ENCODE peak calls at places on chromosome 10, in nine cellular contexts. T is IMR-90; J is iris pigment epithelial cell; Y is stimulated activated CD4-positive, alpha-beta T cell treated with anti-CD3 and anti-CD28 coated beads, Interleukin-4, amount 100 ng/mL, for 48 hours; F is NCI-H1417; I is brain microvascular endothelial cell; B is NCI-H2081; U is HCEC 1CT; C is Daoy. L is an unnamed sample.

GRCh38 chr10:530717-531116 is 158.8 kb downstream of the DIP2C start:
- DNase-seq in T (no peak), J (no peak), Y (no peak), F (no peak), I (no peak), B (no peak), U (no peak), C (no peak), L (no peak)

GRCh38 chr10:71931295-71931694 is 32.9 kb upstream of the CHST3 start:
- DNase-seq in T (no peak), J (no peak), Y (no peak), F (no peak), I (no peak), B (no peak), U (no peak), C (no peak), L (no peak)

GRCh38 chr10:29634764-29635625 is at the start of gene SVIL:
- DNase-seq in T (peak; percentile 71), J (peak; percentile 89), Y (no peak), F (peak; percentile 76), I (peak; percentile 92), B (no peak), U (peak; percentile 70), C (peak; percentile 75), L (peak; percentile 76)

GRCh38 chr10:126458453-126458852 is 70.2 kb upstream of the ADAM12 start:
- DNase-seq in T (peak; percentile 30), J (peak; percentile 20), Y (no peak), F (no peak), I (peak; percentile 57), B (no peak), U (peak; percentile 59), C (peak; percentile 60), L (peak; percentile 33)

GRCh38 chr10:8065651-8066050 is 11.2 kb downstream of the GATA3 start:
- DNase-seq in T (no peak), J (peak; percentile 19), Y (no peak), F (no peak), I (no peak), B (no peak), U (no peak), C (no peak), L (peak; percentile 45)

GRCh38 chr10:15211464-15211979 is 43.0 kb upstream of the NMT2 start:
- DNase-seq in T (peak; percentile 93), J (peak; percentile 81), Y (no peak), F (no peak), I (peak; percentile 80), B (no peak), U (peak; percentile 82), C (peak; percentile 83), L (peak; percentile 51)

GRCh38 chr10:22805304-22805703 is 90.9 kb upstream of the PIP4K2A start:
- DNase-seq in T (peak; percentile 58), J (peak; percentile 56), Y (no peak), F (peak; percentile 77), I (no peak), B (peak; percentile 38), U (peak; percentile 78), C (peak; percentile 15), L (peak; percentile 39)

GRCh38 chr10:84306751-84307384 is 21.5 kb upstream of the CCSER2 start:
- DNase-seq in T (no peak), J (no peak), Y (no peak), F (no peak), I (no peak), B (no peak), U (no peak), C (no peak), L (no peak)

GRCh38 chr10:323651-324293 is 188.5 kb downstream of the ZMYND11 start:
- DNase-seq in T (peak; percentile 97), J (peak; percentile 99), Y (no peak), F (no peak), I (peak; percentile 97), B (no peak), U (peak; percentile 98), C (peak; percentile 91), L (peak; percentile 97)

GRCh38 chr10:102629661-102630614 is 14.3 kb upstream of the TRIM8 start:
- DNase-seq in T (peak; percentile 91), J (peak; percentile 93), Y (no peak), F (no peak), I (peak; percentile 86), B (no peak), U (peak; percentile 92), C (peak; percentile 86), L (peak; percentile 93)

GRCh38 chr10:72525277-72525676 is 100.6 kb downstream of the MICU1 start:
- DNase-seq in T (peak; percentile 44), J (peak; percentile 36), Y (no peak), F (no peak), I (peak; percentile 20), B (no peak), U (peak; percentile 10), C (no peak), L (peak; percentile 16)

GRCh38 chr10:80909254-80909653 is 371.6 kb downstream of the SH2D4B start:
- DNase-seq in T (no peak), J (no peak), Y (no peak), F (no peak), I (no peak), B (no peak), U (no peak), C (no peak), L (no peak)

GRCh38 chr10:676178-676577 is 13.3 kb downstream of the DIP2C start:
- DNase-seq in T (no peak), J (no peak), Y (no peak), F (peak; percentile 38), I (no peak), B (no peak), U (no peak), C (no peak), L (no peak)

GRCh38 chr10:72796042-72796441 is 97.5 kb upstream of the OIT3 start:
- DNase-seq in T (peak; percentile 34), J (peak; percentile 49), Y (no peak), F (no peak), I (no peak), B (no peak), U (no peak), C (peak; percentile 31), L (peak; percentile 42)

GRCh38 chr10:1179346-1180070 is 123.3 kb downstream of the WDR37 start:
- DNase-seq in T (no peak), J (no peak), Y (no peak), F (no peak), I (no peak), B (no peak), U (no peak), C (no peak), L (no peak)

L was measured in cardiac fibroblast.